ENCODE peak calls at places on chromosome 16, in eight cellular contexts. A is GM12865; N is fibroblast of the aortic adventitia; P is CD8-positive, alpha-beta T cell; M is A549; Z is SK-N-SH; X is choroid plexus epithelial cell; G is fibroblast of villous mesenchyme. T is an unnamed sample.

GRCh38 chr16:50742521-50743150 is 750 bp downstream of the CYLD start:
- DNase-seq in A (peak), P (peak), M (no peak), G (peak), X (peak), N (peak), Z (no peak), T (peak)

GRCh38 chr16:10965440-10966039 is 21.2 kb downstream of the CLEC16A start:
- DNase-seq in G (no peak), X (no peak), P (no peak), M (no peak), N (no peak), Z (no peak), A (peak), T (no peak)

GRCh38 chr16:30085820-30086219 is 5.9 kb downstream of the TBX6 start:
- DNase-seq in G (no peak), A (no peak), P (no peak), Z (no peak), M (no peak), X (no peak), N (no peak), T (no peak)

GRCh38 chr16:69772560-69773254 is 10.6 kb downstream of the WWP2 start:
- DNase-seq in Z (no peak), M (no peak), P (no peak), A (peak), G (peak), N (peak), X (no peak), T (peak)

GRCh38 chr16:80512460-80512859 is 28.3 kb upstream of the DYNLRB2 start:
- DNase-seq in Z (no peak), G (no peak), N (no peak), P (no peak), M (no peak), A (no peak), X (no peak), T (no peak)

GRCh38 chr16:1788708-1789100 is 4.8 kb downstream of the IGFALS start:
- DNase-seq in P (no peak), M (no peak), X (no peak), G (no peak), A (no peak), Z (no peak), N (no peak), T (no peak)

GRCh38 chr16:73396556-73396955 is 348.6 kb upstream of the ZFHX3 start:
- DNase-seq in N (no peak), G (no peak), A (no peak), Z (no peak), P (no peak), X (no peak), M (no peak), T (no peak)

GRCh38 chr16:10981697-10982216 is 37.4 kb downstream of the CLEC16A start:
- DNase-seq in N (no peak), X (no peak), A (peak), Z (peak), P (peak), G (no peak), M (peak), T (no peak)

GRCh38 chr16:85584192-85584757 is 28.8 kb upstream of the GSE1 start:
- DNase-seq in N (no peak), G (no peak), X (no peak), P (no peak), A (no peak), Z (no peak), M (no peak), T (no peak)

GRCh38 chr16:89334988-89335802 is 117.7 kb downstream of the ZNF778 start:
- DNase-seq in G (no peak), N (no peak), M (no peak), P (no peak), Z (no peak), X (no peak), A (peak), T (no peak)

GRCh38 chr16:88962478-88963152 is 14.4 kb downstream of the CBFA2T3 start:
- DNase-seq in P (no peak), N (no peak), X (no peak), Z (no peak), G (no peak), M (no peak), A (no peak), T (no peak)

GRCh38 chr16:79097090-79097489 is 503.4 kb downstream of the MAF start:
- DNase-seq in M (no peak), P (no peak), Z (no peak), G (no peak), X (no peak), A (no peak), N (no peak), T (no peak)

GRCh38 chr16:3879887-3880564 is 487 bp downstream of the CREBBP start:
- DNase-seq in A (peak), G (peak), Z (peak), M (peak), N (peak), X (peak), P (peak), T (peak)

GRCh38 chr16:56732366-56732765 is 2.4 kb downstream of the NUP93 start:
- DNase-seq in P (no peak), X (no peak), G (no peak), N (no peak), A (peak), Z (no peak), M (no peak), T (no peak)
- TF ChIP-seq CTCF in P (no peak), X (no peak), G (no peak), N (no peak), A (no peak), Z (no peak), M (no peak), T (no peak)

DNA sequence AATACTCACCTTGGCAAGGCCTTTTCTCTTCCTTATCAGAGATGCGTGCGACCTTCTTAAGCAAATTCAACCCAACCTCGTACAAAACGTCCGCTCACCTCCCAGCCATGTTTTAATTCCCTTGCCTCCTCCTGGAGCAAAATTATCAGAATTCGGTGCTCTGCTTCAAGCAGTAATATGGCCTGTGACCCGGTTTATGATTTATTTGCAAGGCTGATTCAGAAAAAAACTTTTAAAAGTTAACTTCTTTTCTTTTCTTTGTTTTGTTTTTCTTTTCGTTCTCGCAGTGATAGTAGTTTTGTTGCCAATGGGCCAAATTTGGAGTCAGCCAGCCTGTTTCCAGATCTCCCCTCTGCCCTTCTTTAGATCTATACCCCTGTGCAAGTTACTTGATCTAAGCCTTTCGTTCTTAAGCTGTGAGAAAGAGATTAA is at the start of gene PHLPP2:
- DNase-seq in M (no peak), N (no peak), P (no peak), A (no peak), X (no peak), Z (no peak), G (peak), T (peak)
- H3K4me3 ChIP-seq in M (peak), N (peak), P (peak), A (peak), X (peak), Z (peak), G (peak), T (peak)

GRCh38 chr16:31525113-31525512 is 2.6 kb upstream of the AHSP start:
- DNase-seq in Z (no peak), X (no peak), P (no peak), A (no peak), M (no peak), G (no peak), N (no peak), T (no peak)

GRCh38 chr16:31513884-31514283 is 5.7 kb upstream of the RUSF1 start:
- DNase-seq in Z (no peak), N (no peak), M (no peak), A (no peak), P (no peak), X (no peak), G (no peak), T (no peak)

GRCh38 chr16:31521368-31521767 is 6.3 kb upstream of the AHSP start:
- DNase-seq in A (no peak), Z (no peak), M (no peak), G (no peak), X (no peak), P (no peak), N (no peak), T (no peak)

DNA sequence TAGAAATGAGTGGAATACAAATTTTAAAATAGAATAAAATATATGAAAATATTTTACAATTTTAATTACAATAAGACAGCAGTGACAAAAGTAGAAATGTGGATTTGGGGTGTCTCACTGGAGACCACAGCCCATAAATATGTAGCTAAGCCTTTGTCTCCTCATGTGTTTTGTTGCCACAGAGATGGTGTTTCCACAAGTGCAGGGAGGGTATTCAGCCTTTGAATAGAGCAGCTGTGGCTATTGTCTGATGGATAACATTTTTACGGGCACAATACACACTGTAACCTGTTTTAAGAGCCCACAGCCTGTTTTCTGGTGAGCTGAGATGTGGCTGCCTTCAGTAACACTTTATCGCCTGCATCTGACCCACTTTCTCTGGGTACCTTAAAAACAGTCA is 8.0 kb upstream of the AHSP start:
- DNase-seq in Z (no peak), P (no peak), G (no peak), M (no peak), A (no peak), N (no peak), X (no peak), T (no peak)
- TF ChIP-seq CTCF in Z (no peak), P (no peak), G (no peak), M (no peak), A (no peak), N (no peak), X (no peak), T (no peak)

GRCh38 chr16:81808933-81809480 is 29.9 kb downstream of the PLCG2 start:
- DNase-seq in N (no peak), A (peak), X (no peak), G (no peak), M (no peak), Z (no peak), P (no peak), T (no peak)

GRCh38 chr16:81809567-81809966 is 30.5 kb downstream of the PLCG2 start:
- DNase-seq in Z (no peak), X (no peak), G (no peak), A (peak), N (no peak), M (no peak), P (no peak), T (no peak)

GRCh38 chr16:81813648-81814047 is 34.6 kb downstream of the PLCG2 start:
- DNase-seq in X (no peak), A (no peak), P (no peak), G (no peak), N (no peak), M (no peak), Z (no peak), T (no peak)

GRCh38 chr16:81810361-81810760 is 31.3 kb downstream of the PLCG2 start:
- DNase-seq in G (no peak), X (no peak), A (peak), Z (no peak), M (no peak), N (no peak), P (no peak), T (no peak)

DNA sequence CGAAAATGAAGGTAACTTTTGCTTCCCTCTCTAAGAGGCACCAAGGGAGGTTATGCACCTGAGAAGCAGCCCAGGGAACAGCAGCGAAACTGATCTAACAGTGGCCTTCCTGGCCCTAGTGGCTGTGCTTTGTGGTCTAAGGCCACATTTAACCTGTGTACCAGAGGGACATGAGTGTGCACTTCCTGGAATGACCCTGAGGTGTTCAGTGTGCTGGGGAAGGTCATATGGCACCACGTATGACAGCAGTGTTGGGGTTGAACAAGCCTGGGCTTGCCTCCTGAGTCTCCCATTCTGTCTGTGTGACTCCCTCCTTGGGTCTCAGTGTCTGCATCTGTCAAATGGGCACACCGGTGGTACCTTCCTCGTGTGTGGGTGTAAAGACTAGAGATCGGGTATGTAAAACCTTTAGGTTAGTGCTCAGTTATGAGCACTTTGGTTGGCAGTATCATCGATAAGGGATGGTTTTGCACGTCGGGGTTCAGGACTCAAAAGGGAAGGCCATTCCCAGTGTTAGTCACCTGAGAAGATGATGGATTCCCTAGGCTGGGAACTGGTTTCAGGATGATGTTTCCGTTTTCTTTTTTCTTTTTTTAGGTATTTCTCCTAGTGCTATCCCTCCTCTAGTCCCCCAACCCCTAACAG is 31.9 kb downstream of the PLCG2 start:
- DNase-seq in G (no peak), N (no peak), X (no peak), M (no peak), A (peak), P (no peak), Z (no peak), T (no peak)
- H3K4me3 ChIP-seq in G (no peak), N (no peak), X (no peak), M (no peak), A (peak), P (no peak), Z (no peak), T (no peak)

DNA sequence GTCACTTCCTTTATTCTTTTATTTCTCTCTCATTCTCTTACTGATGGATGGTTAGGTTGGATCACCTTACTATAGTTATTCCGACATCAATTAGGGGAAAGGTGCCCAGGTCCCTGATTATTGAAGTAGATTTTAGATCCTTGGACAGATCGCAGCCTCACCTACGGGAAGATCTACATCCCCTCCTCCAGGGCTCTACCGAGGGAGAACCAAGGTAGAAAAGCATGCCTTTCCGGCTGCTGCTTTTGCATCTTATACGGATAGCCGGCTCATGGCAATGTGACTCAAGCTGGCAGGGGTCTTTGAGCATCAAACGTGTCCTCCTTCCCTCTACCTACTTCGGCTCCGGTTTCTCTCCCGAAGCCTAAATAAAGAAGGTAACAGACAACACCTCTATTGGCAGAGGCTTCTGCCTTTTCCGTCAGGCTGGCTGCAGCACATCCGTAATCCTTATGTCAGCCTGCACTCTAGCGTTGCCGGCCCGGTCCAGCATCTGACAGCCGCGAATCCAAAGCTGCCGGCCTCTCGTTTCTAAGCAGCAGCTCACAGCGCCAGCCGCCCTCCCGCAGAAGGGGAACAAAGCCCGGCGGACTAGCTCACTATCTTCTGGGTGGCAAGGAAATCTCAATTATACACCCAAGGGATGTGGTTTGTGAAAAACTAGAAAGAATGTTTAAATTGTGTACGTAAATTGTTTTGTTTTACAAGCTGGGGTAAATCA is 46.9 kb downstream of the IRX6 start:
- DNase-seq in Z (peak), A (no peak), G (peak), P (no peak), N (peak), M (peak), X (peak), T (peak)
- TF ChIP-seq CTCF in Z (peak), A (no peak), G (peak), P (no peak), N (peak), M (peak), X (peak), T (peak)

GRCh38 chr16:22353933-22354541 is 20.4 kb downstream of the CDR2 start:
- DNase-seq in M (peak), A (no peak), G (no peak), X (no peak), N (no peak), Z (no peak), P (no peak), T (no peak)
- H3K4me3 ChIP-seq in M (peak), A (no peak), G (no peak), X (no peak), N (no peak), Z (no peak), P (no peak), T (no peak)

T was measured in fibroblast of mammary gland.